ENCODE peak calls at places on chromosomes 13 and 19, in five cellular contexts. H is dermis microvascular lymphatic vessel endothelial cell, J is SK-MEL-5, I is EL, N is MCF 10A. V is an unnamed sample.

GRCh38 chr13:112719556-112719955 is 29.7 kb downstream of the ATP11A start:
- DNase-seq in H (no peak), N (no peak), I (no peak), J (no peak), V (no peak)

GRCh38 chr13:37357548-37357947 is 241.0 kb downstream of the POSTN start:
- DNase-seq in I (no peak), N (no peak), H (no peak), J (no peak), V (no peak)

GRCh38 chr19:13834308-13834790 is 39.1 kb downstream of the ZSWIM4 start:
- DNase-seq in I (peak), N (peak), J (no peak), H (no peak), V (peak)

GRCh38 chr13:35367586-35367985 is 108.9 kb downstream of the MAB21L1 start:
- DNase-seq in N (no peak), J (no peak), H (no peak), I (no peak), V (no peak)

GRCh38 chr19:12792048-12792852 is 964 bp downstream of the JUNB start:
- DNase-seq in N (peak), H (no peak), J (peak), I (peak), V (no peak)

GRCh38 chr13:75764251-75764650 is 128.1 kb downstream of the LMO7 start:
- DNase-seq in H (no peak), J (no peak), I (no peak), N (no peak), V (no peak)

GRCh38 chr13:47708386-47708785 is 292.7 kb downstream of the SUCLA2 start:
- DNase-seq in H (no peak), I (peak), J (no peak), N (peak), V (peak)

GRCh38 chr13:50366488-50367174 is 351.4 kb downstream of the KCNRG start:
- DNase-seq in I (no peak), J (no peak), N (no peak), H (no peak), V (no peak)

GRCh38 chr19:33819875-33820781 is 23.5 kb downstream of the KCTD15 start:
- DNase-seq in N (peak), I (peak), J (peak), H (no peak), V (peak)

GRCh38 chr19:15623711-15624318 is 8.8 kb downstream of the CYP4F8 start:
- DNase-seq in N (no peak), H (no peak), I (no peak), J (no peak), V (no peak)

GRCh38 chr19:47124937-47125668 is 5.5 kb upstream of the SAE1 start:
- DNase-seq in N (peak), J (peak), I (peak), H (no peak), V (peak)

GRCh38 chr19:48290923-48291700 is 21.2 kb downstream of the ZNF114 start:
- DNase-seq in J (peak), H (no peak), I (peak), N (peak), V (peak)

GRCh38 chr19:48635966-48636858 is 967 bp downstream of the DBP start:
- DNase-seq in H (no peak), J (no peak), I (peak), N (no peak), V (no peak)

GRCh38 chr19:35164418-35164817 is 9.9 kb downstream of the FXYD5 start:
- DNase-seq in I (peak), J (no peak), H (no peak), N (no peak), V (no peak)

GRCh38 chr19:30144242-30144758 is 202.3 kb downstream of the URI1 start:
- DNase-seq in N (no peak), J (no peak), I (no peak), H (no peak), V (no peak)

GRCh38 chr13:47610687-47611086 is 390.4 kb downstream of the SUCLA2 start:
- DNase-seq in J (no peak), N (no peak), H (no peak), I (no peak), V (no peak)

V was measured in RWPE1.